ENCODE peak calls at places on chromosomes 11 and 22, in eight cellular contexts. One of them, this sample, is unnamed.

GRCh38 chr22:24424001-24424900 is 3.1 kb upstream of the ADORA2A start:
- DNase-seq in left lung: peak; percentile 90
- DNase-seq in fibroblast of lung: no peak
- DNase-seq in K562: no peak
- DNase-seq in psoas muscle: no peak
- DNase-seq in GM12878: no peak
- DNase-seq in HFF-Myc: no peak
- DNase-seq in heart right ventricle: peak; percentile 35
- DNase-seq in this sample: no peak

GRCh38 chr11:834371-835316 is 1.9 kb downstream of the CD151 start:
- DNase-seq in heart right ventricle: peak; percentile 82
- DNase-seq in left lung: peak; percentile 92
- DNase-seq in GM12878: no peak
- DNase-seq in psoas muscle: peak; percentile 87
- DNase-seq in HFF-Myc: no peak
- DNase-seq in fibroblast of lung: peak; percentile 64
- DNase-seq in K562: no peak
- DNase-seq in this sample: peak; percentile 95

GRCh38 chr11:116217006-116217405 is 555.8 kb downstream of the BUD13 start:
- DNase-seq in fibroblast of lung: peak; percentile 31
- DNase-seq in psoas muscle: no peak
- DNase-seq in HFF-Myc: peak; percentile 1
- DNase-seq in K562: peak; percentile 20
- DNase-seq in heart right ventricle: peak; percentile 35
- DNase-seq in left lung: no peak
- DNase-seq in GM12878: no peak
- DNase-seq in this sample: no peak

GRCh38 chr11:75800728-75801361 is 14.2 kb upstream of the UVRAG start:
- DNase-seq in left lung: no peak
- DNase-seq in GM12878: no peak
- DNase-seq in heart right ventricle: no peak
- DNase-seq in psoas muscle: no peak
- DNase-seq in fibroblast of lung: no peak
- DNase-seq in K562: no peak
- DNase-seq in HFF-Myc: no peak
- DNase-seq in this sample: no peak

GRCh38 chr11:5369793-5370192 is 13.8 kb upstream of the OR51M1 start:
- DNase-seq in fibroblast of lung: peak; percentile 71
- DNase-seq in psoas muscle: no peak
- DNase-seq in HFF-Myc: no peak
- DNase-seq in heart right ventricle: no peak
- DNase-seq in GM12878: no peak
- DNase-seq in K562: peak; percentile 42
- DNase-seq in left lung: no peak
- DNase-seq in this sample: no peak

GRCh38 chr11:70138403-70138802 is 60.3 kb downstream of the ANO1 start:
- DNase-seq in GM12878: no peak
- DNase-seq in fibroblast of lung: no peak
- DNase-seq in left lung: no peak
- DNase-seq in psoas muscle: no peak
- DNase-seq in heart right ventricle: no peak
- DNase-seq in K562: no peak
- DNase-seq in HFF-Myc: no peak
- DNase-seq in this sample: no peak

GRCh38 chr11:25535462-25535861 is 796.5 kb upstream of the ANO3 start:
- DNase-seq in left lung: no peak
- DNase-seq in fibroblast of lung: peak; percentile 72
- DNase-seq in psoas muscle: peak; percentile 19
- DNase-seq in HFF-Myc: no peak
- DNase-seq in GM12878: no peak
- DNase-seq in K562: no peak
- DNase-seq in heart right ventricle: no peak
- DNase-seq in this sample: no peak

GRCh38 chr22:32702421-32702820 is 99.1 kb upstream of the TIMP3 start:
- DNase-seq in heart right ventricle: no peak
- DNase-seq in psoas muscle: no peak
- DNase-seq in HFF-Myc: no peak
- DNase-seq in fibroblast of lung: no peak
- DNase-seq in GM12878: no peak
- DNase-seq in K562: no peak
- DNase-seq in left lung: no peak
- DNase-seq in this sample: no peak

GRCh38 chr22:32781695-32782094 is 19.8 kb upstream of the TIMP3 start:
- DNase-seq in fibroblast of lung: peak; percentile 73
- DNase-seq in left lung: no peak
- DNase-seq in psoas muscle: no peak
- DNase-seq in GM12878: no peak
- DNase-seq in heart right ventricle: no peak
- DNase-seq in K562: no peak
- DNase-seq in HFF-Myc: no peak
- DNase-seq in this sample: no peak

GRCh38 chr11:65500262-65501004 is 1.6 kb downstream of the MALAT1 start:
- DNase-seq in heart right ventricle: no peak
- DNase-seq in HFF-Myc: peak; percentile 45
- DNase-seq in K562: no peak
- DNase-seq in fibroblast of lung: peak; percentile 65
- DNase-seq in GM12878: no peak
- DNase-seq in psoas muscle: peak; percentile 43
- DNase-seq in left lung: peak; percentile 80
- DNase-seq in this sample: no peak

GRCh38 chr11:120632579-120632978 is 121.0 kb downstream of the GRIK4 start:
- DNase-seq in HFF-Myc: no peak
- DNase-seq in GM12878: no peak
- DNase-seq in psoas muscle: no peak
- DNase-seq in left lung: no peak
- DNase-seq in fibroblast of lung: no peak
- DNase-seq in heart right ventricle: no peak
- DNase-seq in K562: peak; percentile 40
- DNase-seq in this sample: no peak

GRCh38 chr22:48961705-48962104 is 866.0 kb downstream of the BRD1 start:
- DNase-seq in psoas muscle: no peak
- DNase-seq in HFF-Myc: no peak
- DNase-seq in heart right ventricle: no peak
- DNase-seq in K562: no peak
- DNase-seq in fibroblast of lung: no peak
- DNase-seq in left lung: no peak
- DNase-seq in GM12878: no peak
- DNase-seq in this sample: no peak

GRCh38 chr22:46196268-46196667 is 45.9 kb downstream of the PPARA start:
- DNase-seq in fibroblast of lung: no peak
- DNase-seq in heart right ventricle: peak; percentile 71
- DNase-seq in HFF-Myc: no peak
- DNase-seq in left lung: no peak
- DNase-seq in psoas muscle: peak; percentile 54
- DNase-seq in GM12878: no peak
- DNase-seq in K562: no peak
- DNase-seq in this sample: no peak

GRCh38 chr22:38758276-38758945 is 2.6 kb upstream of the SUN2 start:
- DNase-seq in GM12878: no peak
- DNase-seq in HFF-Myc: no peak
- DNase-seq in fibroblast of lung: no peak
- DNase-seq in left lung: no peak
- DNase-seq in K562: no peak
- DNase-seq in heart right ventricle: no peak
- DNase-seq in psoas muscle: no peak
- DNase-seq in this sample: no peak

GRCh38 chr11:15006139-15006759 is 34.1 kb upstream of the CALCA start:
- DNase-seq in K562: peak; percentile 39
- DNase-seq in psoas muscle: no peak
- DNase-seq in GM12878: peak; percentile 0
- DNase-seq in left lung: no peak
- DNase-seq in fibroblast of lung: peak; percentile 52
- DNase-seq in heart right ventricle: no peak
- DNase-seq in HFF-Myc: peak; percentile 37
- DNase-seq in this sample: peak; percentile 34

GRCh38 chr11:94134651-94135512 is 6.2 kb downstream of the PANX1 start:
- DNase-seq in K562: peak; percentile 47
- DNase-seq in heart right ventricle: peak; percentile 61
- DNase-seq in GM12878: no peak
- DNase-seq in left lung: peak; percentile 45
- DNase-seq in HFF-Myc: peak; percentile 69
- DNase-seq in psoas muscle: peak; percentile 86
- DNase-seq in fibroblast of lung: peak; percentile 82
- DNase-seq in this sample: peak; percentile 37

GRCh38 chr11:45233804-45234170 is 52.4 kb downstream of the SYT13 start:
- DNase-seq in fibroblast of lung: no peak
- DNase-seq in psoas muscle: no peak
- DNase-seq in left lung: no peak
- DNase-seq in HFF-Myc: no peak
- DNase-seq in K562: no peak
- DNase-seq in GM12878: no peak
- DNase-seq in heart right ventricle: no peak
- DNase-seq in this sample: no peak

GRCh38 chr11:838441-839279 is 3.7 kb downstream of the POLR2L start:
- DNase-seq in K562: peak; percentile 68
- DNase-seq in psoas muscle: no peak
- DNase-seq in HFF-Myc: no peak
- DNase-seq in heart right ventricle: no peak
- DNase-seq in fibroblast of lung: no peak
- DNase-seq in left lung: no peak
- DNase-seq in GM12878: no peak
- DNase-seq in this sample: no peak

GRCh38 chr11:58497951-58498350 is 10.0 kb downstream of the OR5B21 start:
- DNase-seq in left lung: no peak
- DNase-seq in K562: no peak
- DNase-seq in psoas muscle: no peak
- DNase-seq in fibroblast of lung: no peak
- DNase-seq in HFF-Myc: no peak
- DNase-seq in heart right ventricle: no peak
- DNase-seq in GM12878: no peak
- DNase-seq in this sample: no peak
- TF ChIP-seq CTCF in left lung: no peak
- TF ChIP-seq CTCF in K562: no peak
- TF ChIP-seq CTCF in psoas muscle: no peak
- TF ChIP-seq CTCF in fibroblast of lung: no peak
- TF ChIP-seq CTCF in HFF-Myc: no peak
- TF ChIP-seq CTCF in heart right ventricle: no peak
- TF ChIP-seq CTCF in GM12878: no peak
- TF ChIP-seq CTCF in this sample: no peak

GRCh38 chr22:20438678-20439492 is 1.3 kb upstream of the SCARF2 start:
- DNase-seq in GM12878: no peak
- DNase-seq in HFF-Myc: no peak
- DNase-seq in fibroblast of lung: no peak
- DNase-seq in left lung: peak; percentile 50
- DNase-seq in heart right ventricle: no peak
- DNase-seq in psoas muscle: no peak
- DNase-seq in K562: peak; percentile 86
- DNase-seq in this sample: no peak

GRCh38 chr22:20436309-20437252 is 1.0 kb downstream of the SCARF2 start:
- DNase-seq in HFF-Myc: no peak
- DNase-seq in heart right ventricle: peak; percentile 45
- DNase-seq in K562: no peak
- DNase-seq in GM12878: no peak
- DNase-seq in left lung: no peak
- DNase-seq in psoas muscle: no peak
- DNase-seq in fibroblast of lung: peak; percentile 29
- DNase-seq in this sample: no peak

GRCh38 chr22:20437253-20438065 is at the start of gene SCARF2:
- DNase-seq in psoas muscle: peak; percentile 71
- DNase-seq in fibroblast of lung: peak; percentile 57
- DNase-seq in K562: no peak
- DNase-seq in left lung: no peak
- DNase-seq in HFF-Myc: no peak
- DNase-seq in heart right ventricle: peak; percentile 72
- DNase-seq in GM12878: no peak
- DNase-seq in this sample: no peak

GRCh38 chr22:20439556-20439927 is 1.9 kb upstream of the SCARF2 start:
- DNase-seq in K562: no peak
- DNase-seq in HFF-Myc: no peak
- DNase-seq in fibroblast of lung: no peak
- DNase-seq in GM12878: no peak
- DNase-seq in heart right ventricle: no peak
- DNase-seq in psoas muscle: no peak
- DNase-seq in left lung: no peak
- DNase-seq in this sample: no peak

DNA sequence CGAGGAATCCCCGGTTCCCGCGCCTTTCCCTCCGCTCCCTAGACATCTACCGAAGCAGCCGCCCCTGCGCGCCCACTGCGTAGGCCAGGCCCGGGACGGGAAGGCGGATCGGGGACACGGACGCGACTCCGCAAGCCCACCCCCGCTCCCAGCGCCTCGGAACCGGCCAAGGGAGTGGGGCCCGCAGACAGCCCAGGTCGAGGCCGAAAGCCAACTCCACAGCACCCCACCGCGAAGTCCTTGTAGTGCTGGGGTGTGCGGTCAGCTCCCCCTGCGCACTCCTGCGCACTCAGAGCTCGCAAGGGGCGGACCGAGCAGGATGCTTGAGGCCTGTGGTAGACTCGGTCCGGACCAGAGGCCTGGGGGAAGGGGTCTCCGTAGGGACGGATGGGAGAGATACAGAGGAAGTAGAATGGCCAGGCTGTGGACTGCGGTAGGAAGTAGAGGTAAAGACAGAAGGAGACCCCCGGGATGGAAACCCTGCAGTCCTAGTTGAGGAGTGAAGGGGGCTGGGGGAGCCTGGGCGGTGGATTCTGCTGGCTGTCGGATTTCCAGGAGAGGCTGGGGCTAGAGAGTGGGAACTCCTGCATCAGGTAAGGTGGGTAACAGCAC is 547 bp upstream of the SCARF2 start:
- DNase-seq in fibroblast of lung: peak; percentile 46
- DNase-seq in left lung: no peak
- DNase-seq in GM12878: no peak
- DNase-seq in K562: no peak
- DNase-seq in psoas muscle: no peak
- DNase-seq in HFF-Myc: no peak
- DNase-seq in heart right ventricle: no peak
- DNase-seq in this sample: no peak
- H3K4me3 ChIP-seq in fibroblast of lung: peak overlapping the region; percentile 59
- H3K4me3 ChIP-seq in left lung: peak overlapping the region; percentile 48
- H3K4me3 ChIP-seq in GM12878: no peak overlapping the region
- H3K4me3 ChIP-seq in K562: no peak overlapping the region
- H3K4me3 ChIP-seq in psoas muscle: peak overlapping the region; percentile 69
- H3K4me3 ChIP-seq in HFF-Myc: peak overlapping the region; percentile 47
- H3K4me3 ChIP-seq in heart right ventricle: peak overlapping the region; percentile 12
- H3K4me3 ChIP-seq in this sample: peak overlapping the region; percentile 48

GRCh38 chr11:131408011-131408640 is 37.7 kb downstream of the NTM start:
- DNase-seq in K562: peak; percentile 18
- DNase-seq in heart right ventricle: no peak
- DNase-seq in psoas muscle: no peak
- DNase-seq in HFF-Myc: no peak
- DNase-seq in GM12878: no peak
- DNase-seq in fibroblast of lung: peak; percentile 18
- DNase-seq in left lung: no peak
- DNase-seq in this sample: no peak
- TF ChIP-seq CTCF in K562: peak; percentile 42
- TF ChIP-seq CTCF in heart right ventricle: peak; percentile 16
- TF ChIP-seq CTCF in psoas muscle: no peak
- TF ChIP-seq CTCF in HFF-Myc: peak; percentile 56
- TF ChIP-seq CTCF in GM12878: peak; percentile 50
- TF ChIP-seq CTCF in fibroblast of lung: peak; percentile 45
- TF ChIP-seq CTCF in left lung: peak; percentile 34
- TF ChIP-seq CTCF in this sample: peak; percentile 74

DNA sequence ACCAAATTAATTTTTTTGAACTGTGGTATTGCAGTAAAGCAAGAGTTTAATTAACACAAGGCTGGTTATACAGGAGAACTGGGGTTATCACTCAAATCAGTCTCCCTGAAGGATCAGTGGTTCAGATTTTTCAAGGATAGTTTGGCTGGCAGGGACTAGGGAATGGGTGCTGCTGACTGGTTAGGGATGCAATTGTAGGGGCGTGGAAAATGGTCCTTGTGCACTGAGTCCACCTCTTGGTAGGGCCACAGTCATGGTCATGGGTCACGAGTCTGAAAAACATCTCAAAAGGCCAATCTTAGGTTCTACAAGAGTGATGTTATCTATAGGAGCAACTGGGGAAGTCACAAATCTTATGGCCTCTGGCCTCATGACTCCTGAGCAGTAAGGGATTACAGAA is 27.9 kb downstream of the MCHR1 start:
- DNase-seq in K562: no peak
- DNase-seq in fibroblast of lung: no peak
- DNase-seq in left lung: no peak
- DNase-seq in psoas muscle: no peak
- DNase-seq in GM12878: no peak
- DNase-seq in HFF-Myc: no peak
- DNase-seq in heart right ventricle: no peak
- DNase-seq in this sample: no peak
- H3K4me3 ChIP-seq in K562: no peak overlapping the region
- H3K4me3 ChIP-seq in fibroblast of lung: no peak overlapping the region
- H3K4me3 ChIP-seq in left lung: no peak overlapping the region
- H3K4me3 ChIP-seq in psoas muscle: no peak overlapping the region
- H3K4me3 ChIP-seq in GM12878: no peak overlapping the region
- H3K4me3 ChIP-seq in HFF-Myc: no peak overlapping the region
- H3K4me3 ChIP-seq in heart right ventricle: no peak overlapping the region
- H3K4me3 ChIP-seq in this sample: no peak overlapping the region

This sample was measured in retinal pigment epithelial cell.